ENCODE peak calls at places on chromosomes 6 and 20, in seven cellular contexts. T is hepatocyte; Q is CD4-positive, CD25-positive, alpha-beta regulatory T cell; Z is adrenal gland; G is heart right ventricle; Y is caudate nucleus; R is tibial artery. B is an unnamed sample.

GRCh38 chr6:33756211-33756954 is 9.7 kb upstream of the IP6K3 start:
- DNase-seq in G (no peak), R (no peak), Z (no peak), T (no peak), Y (no peak), Q (no peak), B (no peak)

GRCh38 chr20:45776931-45777330 is 14.8 kb downstream of the WFDC3 start:
- DNase-seq in T (no peak), G (no peak), Z (no peak), Y (no peak), Q (no peak), R (no peak), B (no peak)

GRCh38 chr6:33359331-33359730 is 32.3 kb upstream of the KIFC1 start:
- DNase-seq in R (no peak), Q (no peak), T (no peak), Y (no peak), G (no peak), Z (no peak), B (no peak)

GRCh38 chr20:14489544-14489943 is 152.1 kb upstream of the FLRT3 start:
- DNase-seq in G (no peak), Q (no peak), Z (no peak), T (no peak), R (no peak), Y (no peak), B (no peak)

GRCh38 chr6:113782641-113783040 is 74.5 kb upstream of the MARCKS start:
- DNase-seq in G (no peak), Z (no peak), R (no peak), Q (no peak), Y (no peak), T (no peak), B (no peak)

GRCh38 chr6:16333580-16333979 is 95.2 kb downstream of the GMPR start:
- DNase-seq in Q (no peak), G (no peak), T (no peak), Y (no peak), Z (peak; percentile 37), R (no peak), B (no peak)

GRCh38 chr6:43495409-43495941 is 14.7 kb downstream of the LRRC73 start:
- DNase-seq in T (no peak), Q (peak; percentile 23), Y (no peak), G (no peak), R (no peak), Z (no peak), B (no peak)

GRCh38 chr6:21134401-21134800 is 459.1 kb upstream of the SOX4 start:
- DNase-seq in R (no peak), T (no peak), Y (no peak), Q (no peak), Z (no peak), G (no peak), B (no peak)

GRCh38 chr20:49534314-49534713 is 33.6 kb downstream of the PTGIS start:
- DNase-seq in Y (peak; percentile 20), G (no peak), T (peak; percentile 76), R (no peak), Z (peak; percentile 44), Q (peak; percentile 49), B (peak; percentile 47)

GRCh38 chr20:14622796-14623195 is 285.4 kb upstream of the FLRT3 start:
- DNase-seq in Q (no peak), Z (peak; percentile 69), R (no peak), T (peak; percentile 69), Y (no peak), G (no peak), B (no peak)

GRCh38 chr6:43972915-43973304 is 154.3 kb downstream of the MRPL14 start:
- DNase-seq in T (peak; percentile 78), Q (no peak), Z (peak; percentile 94), R (peak; percentile 90), G (peak; percentile 84), Y (no peak), B (no peak)

GRCh38 chr6:41731561-41732086 is 3.8 kb downstream of the TFEB start:
- DNase-seq in Q (no peak), T (no peak), R (no peak), Y (no peak), Z (no peak), G (no peak), B (no peak)

GRCh38 chr6:41730531-41731436 is 4.6 kb downstream of the TFEB start:
- DNase-seq in R (no peak), G (no peak), T (no peak), Z (peak; percentile 58), Y (no peak), Q (no peak), B (no peak)

GRCh38 chr6:41732601-41733348 is 2.6 kb downstream of the TFEB start:
- DNase-seq in Y (no peak), Z (no peak), R (no peak), G (no peak), Q (peak; percentile 73), T (peak; percentile 58), B (no peak)

GRCh38 chr6:41733349-41733706 is 2.1 kb downstream of the TFEB start:
- DNase-seq in T (no peak), Y (no peak), Z (no peak), Q (peak; percentile 4), R (no peak), G (no peak), B (no peak)

DNA sequence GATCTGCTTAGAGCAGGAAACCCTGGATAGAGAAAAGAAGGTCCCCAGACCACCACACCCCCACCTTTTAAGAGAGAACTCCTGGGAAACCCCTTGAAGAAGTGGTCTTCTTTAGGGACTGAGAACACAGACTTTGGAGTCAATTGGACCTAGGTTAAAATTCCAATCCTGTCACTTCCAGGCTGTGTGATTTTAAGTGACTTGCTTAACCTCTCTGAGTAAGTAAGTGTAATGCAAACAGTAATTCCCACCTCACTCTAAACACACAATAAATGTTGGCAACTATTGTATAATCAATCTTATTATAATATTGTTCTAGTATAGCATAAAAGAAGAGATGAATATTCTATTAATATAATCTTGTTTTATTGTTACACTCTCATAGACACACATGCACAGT is 3.3 kb downstream of the TFEB start:
- DNase-seq in Y (no peak), R (no peak), T (no peak), Z (no peak), G (no peak), Q (no peak), B (no peak)
- H3K27ac ChIP-seq in Y (peak overlapping the region; percentile 99), R (no peak overlapping the region), T (peak overlapping the region; percentile 97), Z (no peak overlapping the region), G (no peak overlapping the region), Q (peak overlapping the region; percentile 86), B (peak overlapping the region; percentile 99)

GRCh38 chr6:108723594-108723993 is 124.6 kb upstream of the ARMC2 start:
- DNase-seq in R (no peak), Y (no peak), Q (no peak), Z (no peak), G (no peak), T (no peak), B (no peak)

GRCh38 chr6:108716801-108717791 is 131.1 kb upstream of the ARMC2 start:
- DNase-seq in Z (no peak), Y (no peak), Q (no peak), G (no peak), T (no peak), R (no peak), B (no peak)

GRCh38 chr6:108721308-108721707 is 126.9 kb upstream of the ARMC2 start:
- DNase-seq in R (no peak), G (no peak), Y (no peak), Q (no peak), Z (no peak), T (no peak), B (no peak)

GRCh38 chr6:108719477-108719876 is 128.7 kb upstream of the ARMC2 start:
- DNase-seq in R (no peak), Q (no peak), Y (no peak), Z (no peak), T (no peak), G (no peak), B (no peak)

DNA sequence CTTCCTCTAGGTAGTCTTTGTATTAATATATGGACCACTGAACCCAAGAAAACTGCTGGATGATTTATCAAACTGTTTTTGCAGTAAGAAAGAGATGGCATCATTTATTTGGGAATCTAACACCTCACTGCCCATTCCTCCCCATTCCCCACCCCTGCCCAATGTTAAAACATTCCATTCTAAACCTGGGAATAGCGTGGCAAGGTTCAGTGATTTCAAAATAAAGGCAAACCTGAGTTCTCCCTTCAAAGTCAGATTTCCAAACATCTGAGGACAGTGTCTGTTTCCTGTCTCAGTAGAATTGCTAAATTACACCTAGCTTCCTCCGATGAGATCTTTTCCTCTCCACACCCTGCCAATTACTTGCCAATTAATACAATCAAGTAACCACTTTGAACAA is 127.4 kb upstream of the ARMC2 start:
- DNase-seq in R (no peak), Y (no peak), Z (no peak), T (no peak), Q (no peak), G (no peak), B (no peak)
- H3K27ac ChIP-seq in R (no peak overlapping the region), Y (no peak overlapping the region), Z (no peak overlapping the region), T (no peak overlapping the region), Q (no peak overlapping the region), G (no peak overlapping the region), B (no peak overlapping the region)

GRCh38 chr6:87590989-87591388 is 1.1 kb downstream of the ORC3 start:
- DNase-seq in Q (no peak), Y (no peak), Z (no peak), R (no peak), T (no peak), G (no peak), B (no peak)

GRCh38 chr6:87586371-87587077 is 3.3 kb downstream of the RARS2 start:
- DNase-seq in Y (no peak), R (no peak), T (no peak), Z (peak; percentile 31), Q (no peak), G (no peak), B (no peak)

GRCh38 chr6:87590417-87590880 is 514 bp downstream of the ORC3 start:
- DNase-seq in Z (no peak), R (no peak), Q (no peak), T (no peak), G (no peak), Y (no peak), B (no peak)

GRCh38 chr6:87589693-87590416 is at the start of the genes ORC3 and RARS2:
- DNase-seq in Z (peak; percentile 97), G (peak; percentile 97), T (peak; percentile 97), R (peak; percentile 98), Q (peak; percentile 92), Y (peak; percentile 87), B (peak; percentile 97)

DNA sequence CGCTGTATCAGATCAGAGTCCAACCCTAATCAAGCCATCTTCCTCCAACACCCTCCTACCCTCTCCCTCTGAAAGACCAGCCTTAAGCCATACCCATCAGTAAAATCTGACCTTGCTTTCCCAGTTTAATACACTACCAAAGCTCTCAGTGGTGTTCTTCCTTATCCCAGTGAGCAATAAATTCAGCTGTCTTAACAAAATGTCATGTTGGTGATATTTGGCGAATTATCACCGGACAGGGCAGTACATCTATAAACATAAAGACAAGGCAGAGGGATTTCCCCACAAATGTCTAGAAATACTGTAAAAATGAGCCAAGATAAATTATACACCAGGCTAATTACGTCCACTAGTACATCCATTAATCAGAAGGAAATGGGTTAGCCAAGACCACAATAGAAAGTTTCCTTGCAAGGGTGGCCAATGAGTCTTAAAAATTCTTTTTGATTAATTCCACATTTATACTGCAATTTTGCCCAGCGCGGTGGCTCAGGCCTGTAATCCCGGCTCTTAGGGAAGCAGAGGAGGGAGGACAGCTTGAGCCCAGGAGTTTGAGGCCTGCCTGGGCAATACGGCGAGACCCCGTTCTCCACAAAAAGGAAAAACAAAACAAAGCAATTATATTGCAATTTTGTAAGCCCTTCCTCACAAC is 905 bp downstream of the RARS2 start:
- DNase-seq in R (no peak), Q (no peak), Y (no peak), Z (no peak), T (no peak), G (no peak), B (no peak)
- H3K27ac ChIP-seq in R (peak overlapping the region; percentile 87), Q (peak overlapping the region; percentile 89), Y (no peak overlapping the region), Z (peak overlapping the region; percentile 85), T (peak overlapping the region; percentile 94), G (no peak overlapping the region), B (no peak overlapping the region)

GRCh38 chr6:117306227-117306784 is 40.9 kb downstream of the VGLL2 start:
- DNase-seq in T (peak; percentile 32), G (no peak), R (no peak), Q (no peak), Z (no peak), Y (no peak), B (no peak)
- H3K27ac ChIP-seq in T (no peak overlapping the region), G (no peak overlapping the region), R (no peak overlapping the region), Q (no peak overlapping the region), Z (no peak overlapping the region), Y (no peak overlapping the region), B (no peak overlapping the region)